ENCODE peak calls at places on chromosomes 1 and 21, in nine cellular contexts. One of them, this sample, is unnamed.

GRCh38 chr21:32978346-32979270 is 47.1 kb upstream of the OLIG2 start:
- DNase-seq in activated naive CD4-positive, alpha-beta T cell: no peak
- DNase-seq in GM10248: no peak
- DNase-seq in progenitor cell of endocrine pancreas: no peak
- DNase-seq in stimulated activated CD8-positive, alpha-beta memory T cell treated with anti-CD3 and anti-CD28 coated beads, Interleukin-12 subunit alpha, Interleukin-12 subunit beta, amount 100 ng/mL, for 4 hours: no peak
- DNase-seq in HTR-8/SVneo: no peak
- DNase-seq in amniotic epithelial cell: no peak
- DNase-seq in activated CD4-positive, alpha-beta T cell treated with anti-CD3 and anti-CD28 coated beads for 24 hours: no peak
- DNase-seq in LoVo: no peak
- DNase-seq in this sample: peak

GRCh38 chr1:232568331-232568852 is 61.5 kb downstream of the SIPA1L2 start:
- DNase-seq in activated CD4-positive, alpha-beta T cell treated with anti-CD3 and anti-CD28 coated beads for 24 hours: no peak
- DNase-seq in stimulated activated CD8-positive, alpha-beta memory T cell treated with anti-CD3 and anti-CD28 coated beads, Interleukin-12 subunit alpha, Interleukin-12 subunit beta, amount 100 ng/mL, for 4 hours: no peak
- DNase-seq in activated naive CD4-positive, alpha-beta T cell: no peak
- DNase-seq in amniotic epithelial cell: peak
- DNase-seq in HTR-8/SVneo: no peak
- DNase-seq in GM10248: no peak
- DNase-seq in progenitor cell of endocrine pancreas: no peak
- DNase-seq in LoVo: no peak
- DNase-seq in this sample: no peak

GRCh38 chr1:33010946-33011731 is 25.5 kb downstream of the AK2 start:
- DNase-seq in stimulated activated CD8-positive, alpha-beta memory T cell treated with anti-CD3 and anti-CD28 coated beads, Interleukin-12 subunit alpha, Interleukin-12 subunit beta, amount 100 ng/mL, for 4 hours: no peak
- DNase-seq in activated naive CD4-positive, alpha-beta T cell: no peak
- DNase-seq in activated CD4-positive, alpha-beta T cell treated with anti-CD3 and anti-CD28 coated beads for 24 hours: no peak
- DNase-seq in HTR-8/SVneo: no peak
- DNase-seq in amniotic epithelial cell: peak
- DNase-seq in GM10248: no peak
- DNase-seq in progenitor cell of endocrine pancreas: no peak
- DNase-seq in LoVo: no peak
- DNase-seq in this sample: no peak

GRCh38 chr1:94325379-94326302 is 88.3 kb upstream of the ARHGAP29 start:
- DNase-seq in progenitor cell of endocrine pancreas: no peak
- DNase-seq in amniotic epithelial cell: peak
- DNase-seq in activated CD4-positive, alpha-beta T cell treated with anti-CD3 and anti-CD28 coated beads for 24 hours: no peak
- DNase-seq in HTR-8/SVneo: peak
- DNase-seq in LoVo: peak
- DNase-seq in activated naive CD4-positive, alpha-beta T cell: no peak
- DNase-seq in GM10248: no peak
- DNase-seq in stimulated activated CD8-positive, alpha-beta memory T cell treated with anti-CD3 and anti-CD28 coated beads, Interleukin-12 subunit alpha, Interleukin-12 subunit beta, amount 100 ng/mL, for 4 hours: no peak
- DNase-seq in this sample: no peak

GRCh38 chr1:235018161-235018560 is 110.5 kb downstream of the TOMM20 start:
- DNase-seq in activated naive CD4-positive, alpha-beta T cell: no peak
- DNase-seq in GM10248: no peak
- DNase-seq in progenitor cell of endocrine pancreas: no peak
- DNase-seq in activated CD4-positive, alpha-beta T cell treated with anti-CD3 and anti-CD28 coated beads for 24 hours: no peak
- DNase-seq in LoVo: peak
- DNase-seq in stimulated activated CD8-positive, alpha-beta memory T cell treated with anti-CD3 and anti-CD28 coated beads, Interleukin-12 subunit alpha, Interleukin-12 subunit beta, amount 100 ng/mL, for 4 hours: no peak
- DNase-seq in amniotic epithelial cell: peak
- DNase-seq in HTR-8/SVneo: peak
- DNase-seq in this sample: no peak

GRCh38 chr1:154190550-154190949 is 1.4 kb downstream of the TPM3 start:
- DNase-seq in LoVo: no peak
- DNase-seq in HTR-8/SVneo: peak
- DNase-seq in progenitor cell of endocrine pancreas: no peak
- DNase-seq in activated CD4-positive, alpha-beta T cell treated with anti-CD3 and anti-CD28 coated beads for 24 hours: no peak
- DNase-seq in GM10248: no peak
- DNase-seq in activated naive CD4-positive, alpha-beta T cell: no peak
- DNase-seq in amniotic epithelial cell: peak
- DNase-seq in stimulated activated CD8-positive, alpha-beta memory T cell treated with anti-CD3 and anti-CD28 coated beads, Interleukin-12 subunit alpha, Interleukin-12 subunit beta, amount 100 ng/mL, for 4 hours: no peak
- DNase-seq in this sample: no peak

GRCh38 chr1:53629101-53629691 is 109.8 kb downstream of the GLIS1 start:
- DNase-seq in activated CD4-positive, alpha-beta T cell treated with anti-CD3 and anti-CD28 coated beads for 24 hours: no peak
- DNase-seq in activated naive CD4-positive, alpha-beta T cell: no peak
- DNase-seq in LoVo: no peak
- DNase-seq in GM10248: no peak
- DNase-seq in HTR-8/SVneo: no peak
- DNase-seq in progenitor cell of endocrine pancreas: peak
- DNase-seq in amniotic epithelial cell: no peak
- DNase-seq in stimulated activated CD8-positive, alpha-beta memory T cell treated with anti-CD3 and anti-CD28 coated beads, Interleukin-12 subunit alpha, Interleukin-12 subunit beta, amount 100 ng/mL, for 4 hours: no peak
- DNase-seq in this sample: no peak

GRCh38 chr1:150553392-150554085 is 4.3 kb downstream of the ADAMTSL4 start:
- DNase-seq in GM10248: no peak
- DNase-seq in amniotic epithelial cell: no peak
- DNase-seq in LoVo: no peak
- DNase-seq in HTR-8/SVneo: no peak
- DNase-seq in progenitor cell of endocrine pancreas: no peak
- DNase-seq in activated naive CD4-positive, alpha-beta T cell: no peak
- DNase-seq in stimulated activated CD8-positive, alpha-beta memory T cell treated with anti-CD3 and anti-CD28 coated beads, Interleukin-12 subunit alpha, Interleukin-12 subunit beta, amount 100 ng/mL, for 4 hours: no peak
- DNase-seq in activated CD4-positive, alpha-beta T cell treated with anti-CD3 and anti-CD28 coated beads for 24 hours: no peak
- DNase-seq in this sample: no peak

GRCh38 chr1:119083479-119083878 is 57.0 kb downstream of the WARS2 start:
- DNase-seq in activated CD4-positive, alpha-beta T cell treated with anti-CD3 and anti-CD28 coated beads for 24 hours: no peak
- DNase-seq in amniotic epithelial cell: no peak
- DNase-seq in LoVo: no peak
- DNase-seq in HTR-8/SVneo: no peak
- DNase-seq in stimulated activated CD8-positive, alpha-beta memory T cell treated with anti-CD3 and anti-CD28 coated beads, Interleukin-12 subunit alpha, Interleukin-12 subunit beta, amount 100 ng/mL, for 4 hours: no peak
- DNase-seq in GM10248: no peak
- DNase-seq in activated naive CD4-positive, alpha-beta T cell: no peak
- DNase-seq in progenitor cell of endocrine pancreas: no peak
- DNase-seq in this sample: no peak

GRCh38 chr1:226201029-226201593 is 14.6 kb upstream of the ACBD3 start:
- DNase-seq in amniotic epithelial cell: peak
- DNase-seq in activated CD4-positive, alpha-beta T cell treated with anti-CD3 and anti-CD28 coated beads for 24 hours: no peak
- DNase-seq in progenitor cell of endocrine pancreas: no peak
- DNase-seq in GM10248: peak
- DNase-seq in LoVo: no peak
- DNase-seq in stimulated activated CD8-positive, alpha-beta memory T cell treated with anti-CD3 and anti-CD28 coated beads, Interleukin-12 subunit alpha, Interleukin-12 subunit beta, amount 100 ng/mL, for 4 hours: no peak
- DNase-seq in HTR-8/SVneo: no peak
- DNase-seq in activated naive CD4-positive, alpha-beta T cell: no peak
- DNase-seq in this sample: no peak

GRCh38 chr1:37474051-37474696 is at the start of gene ZC3H12A:
- DNase-seq in activated naive CD4-positive, alpha-beta T cell: peak
- DNase-seq in LoVo: peak
- DNase-seq in HTR-8/SVneo: peak
- DNase-seq in amniotic epithelial cell: peak
- DNase-seq in progenitor cell of endocrine pancreas: peak
- DNase-seq in stimulated activated CD8-positive, alpha-beta memory T cell treated with anti-CD3 and anti-CD28 coated beads, Interleukin-12 subunit alpha, Interleukin-12 subunit beta, amount 100 ng/mL, for 4 hours: peak
- DNase-seq in activated CD4-positive, alpha-beta T cell treated with anti-CD3 and anti-CD28 coated beads for 24 hours: peak
- DNase-seq in GM10248: peak
- DNase-seq in this sample: peak

GRCh38 chr1:93907718-93908117 is 1.5 kb downstream of the GCLM start:
- DNase-seq in amniotic epithelial cell: peak
- DNase-seq in LoVo: no peak
- DNase-seq in activated naive CD4-positive, alpha-beta T cell: no peak
- DNase-seq in activated CD4-positive, alpha-beta T cell treated with anti-CD3 and anti-CD28 coated beads for 24 hours: no peak
- DNase-seq in stimulated activated CD8-positive, alpha-beta memory T cell treated with anti-CD3 and anti-CD28 coated beads, Interleukin-12 subunit alpha, Interleukin-12 subunit beta, amount 100 ng/mL, for 4 hours: no peak
- DNase-seq in GM10248: no peak
- DNase-seq in progenitor cell of endocrine pancreas: no peak
- DNase-seq in HTR-8/SVneo: peak
- DNase-seq in this sample: no peak

GRCh38 chr1:240611619-240612490 is at the start of gene GREM2:
- DNase-seq in stimulated activated CD8-positive, alpha-beta memory T cell treated with anti-CD3 and anti-CD28 coated beads, Interleukin-12 subunit alpha, Interleukin-12 subunit beta, amount 100 ng/mL, for 4 hours: peak
- DNase-seq in LoVo: peak
- DNase-seq in amniotic epithelial cell: peak
- DNase-seq in GM10248: peak
- DNase-seq in activated CD4-positive, alpha-beta T cell treated with anti-CD3 and anti-CD28 coated beads for 24 hours: peak
- DNase-seq in HTR-8/SVneo: peak
- DNase-seq in activated naive CD4-positive, alpha-beta T cell: peak
- DNase-seq in progenitor cell of endocrine pancreas: peak
- DNase-seq in this sample: peak

GRCh38 chr1:8212443-8212920 is 105.4 kb upstream of the SLC45A1 start:
- DNase-seq in progenitor cell of endocrine pancreas: no peak
- DNase-seq in activated CD4-positive, alpha-beta T cell treated with anti-CD3 and anti-CD28 coated beads for 24 hours: no peak
- DNase-seq in activated naive CD4-positive, alpha-beta T cell: no peak
- DNase-seq in stimulated activated CD8-positive, alpha-beta memory T cell treated with anti-CD3 and anti-CD28 coated beads, Interleukin-12 subunit alpha, Interleukin-12 subunit beta, amount 100 ng/mL, for 4 hours: no peak
- DNase-seq in amniotic epithelial cell: peak
- DNase-seq in HTR-8/SVneo: no peak
- DNase-seq in GM10248: no peak
- DNase-seq in LoVo: no peak
- DNase-seq in this sample: no peak

GRCh38 chr1:50959303-50959912 is 659 bp downstream of the FAF1 start:
- DNase-seq in LoVo: peak
- DNase-seq in HTR-8/SVneo: no peak
- DNase-seq in GM10248: peak
- DNase-seq in amniotic epithelial cell: peak
- DNase-seq in activated CD4-positive, alpha-beta T cell treated with anti-CD3 and anti-CD28 coated beads for 24 hours: no peak
- DNase-seq in activated naive CD4-positive, alpha-beta T cell: no peak
- DNase-seq in stimulated activated CD8-positive, alpha-beta memory T cell treated with anti-CD3 and anti-CD28 coated beads, Interleukin-12 subunit alpha, Interleukin-12 subunit beta, amount 100 ng/mL, for 4 hours: no peak
- DNase-seq in progenitor cell of endocrine pancreas: no peak
- DNase-seq in this sample: peak

GRCh38 chr21:38349111-38349746 is 92.4 kb downstream of the KCNJ15 start:
- DNase-seq in LoVo: no peak
- DNase-seq in activated CD4-positive, alpha-beta T cell treated with anti-CD3 and anti-CD28 coated beads for 24 hours: no peak
- DNase-seq in GM10248: no peak
- DNase-seq in progenitor cell of endocrine pancreas: no peak
- DNase-seq in HTR-8/SVneo: no peak
- DNase-seq in activated naive CD4-positive, alpha-beta T cell: no peak
- DNase-seq in amniotic epithelial cell: no peak
- DNase-seq in stimulated activated CD8-positive, alpha-beta memory T cell treated with anti-CD3 and anti-CD28 coated beads, Interleukin-12 subunit alpha, Interleukin-12 subunit beta, amount 100 ng/mL, for 4 hours: no peak
- DNase-seq in this sample: no peak

GRCh38 chr1:226438007-226438406 is 30.1 kb upstream of the PARP1 start:
- DNase-seq in activated CD4-positive, alpha-beta T cell treated with anti-CD3 and anti-CD28 coated beads for 24 hours: no peak
- DNase-seq in amniotic epithelial cell: peak
- DNase-seq in GM10248: no peak
- DNase-seq in LoVo: peak
- DNase-seq in stimulated activated CD8-positive, alpha-beta memory T cell treated with anti-CD3 and anti-CD28 coated beads, Interleukin-12 subunit alpha, Interleukin-12 subunit beta, amount 100 ng/mL, for 4 hours: no peak
- DNase-seq in progenitor cell of endocrine pancreas: no peak
- DNase-seq in activated naive CD4-positive, alpha-beta T cell: no peak
- DNase-seq in HTR-8/SVneo: no peak
- DNase-seq in this sample: no peak

GRCh38 chr1:226420328-226420727 is 12.4 kb upstream of the PARP1 start:
- DNase-seq in LoVo: no peak
- DNase-seq in activated naive CD4-positive, alpha-beta T cell: no peak
- DNase-seq in progenitor cell of endocrine pancreas: no peak
- DNase-seq in stimulated activated CD8-positive, alpha-beta memory T cell treated with anti-CD3 and anti-CD28 coated beads, Interleukin-12 subunit alpha, Interleukin-12 subunit beta, amount 100 ng/mL, for 4 hours: no peak
- DNase-seq in HTR-8/SVneo: no peak
- DNase-seq in amniotic epithelial cell: no peak
- DNase-seq in GM10248: no peak
- DNase-seq in activated CD4-positive, alpha-beta T cell treated with anti-CD3 and anti-CD28 coated beads for 24 hours: no peak
- DNase-seq in this sample: no peak

GRCh38 chr1:212512731-212513559 is 80.2 kb downstream of the NENF start:
- DNase-seq in activated CD4-positive, alpha-beta T cell treated with anti-CD3 and anti-CD28 coated beads for 24 hours: no peak
- DNase-seq in amniotic epithelial cell: peak
- DNase-seq in stimulated activated CD8-positive, alpha-beta memory T cell treated with anti-CD3 and anti-CD28 coated beads, Interleukin-12 subunit alpha, Interleukin-12 subunit beta, amount 100 ng/mL, for 4 hours: no peak
- DNase-seq in activated naive CD4-positive, alpha-beta T cell: no peak
- DNase-seq in GM10248: no peak
- DNase-seq in HTR-8/SVneo: peak
- DNase-seq in progenitor cell of endocrine pancreas: no peak
- DNase-seq in LoVo: peak
- DNase-seq in this sample: no peak

GRCh38 chr1:226875641-226876295 is 5.4 kb downstream of the PSEN2 start:
- DNase-seq in amniotic epithelial cell: peak
- DNase-seq in LoVo: peak
- DNase-seq in HTR-8/SVneo: peak
- DNase-seq in activated naive CD4-positive, alpha-beta T cell: no peak
- DNase-seq in GM10248: no peak
- DNase-seq in stimulated activated CD8-positive, alpha-beta memory T cell treated with anti-CD3 and anti-CD28 coated beads, Interleukin-12 subunit alpha, Interleukin-12 subunit beta, amount 100 ng/mL, for 4 hours: no peak
- DNase-seq in progenitor cell of endocrine pancreas: no peak
- DNase-seq in activated CD4-positive, alpha-beta T cell treated with anti-CD3 and anti-CD28 coated beads for 24 hours: no peak
- DNase-seq in this sample: peak

GRCh38 chr1:242405947-242406346 is 118.5 kb downstream of the PLD5 start:
- DNase-seq in activated naive CD4-positive, alpha-beta T cell: no peak
- DNase-seq in progenitor cell of endocrine pancreas: no peak
- DNase-seq in HTR-8/SVneo: no peak
- DNase-seq in amniotic epithelial cell: no peak
- DNase-seq in activated CD4-positive, alpha-beta T cell treated with anti-CD3 and anti-CD28 coated beads for 24 hours: no peak
- DNase-seq in LoVo: no peak
- DNase-seq in GM10248: no peak
- DNase-seq in stimulated activated CD8-positive, alpha-beta memory T cell treated with anti-CD3 and anti-CD28 coated beads, Interleukin-12 subunit alpha, Interleukin-12 subunit beta, amount 100 ng/mL, for 4 hours: no peak
- DNase-seq in this sample: no peak

GRCh38 chr1:94101613-94101940 is 19.4 kb downstream of the ABCA4 start:
- DNase-seq in activated naive CD4-positive, alpha-beta T cell: no peak
- DNase-seq in HTR-8/SVneo: no peak
- DNase-seq in amniotic epithelial cell: peak
- DNase-seq in activated CD4-positive, alpha-beta T cell treated with anti-CD3 and anti-CD28 coated beads for 24 hours: no peak
- DNase-seq in GM10248: no peak
- DNase-seq in stimulated activated CD8-positive, alpha-beta memory T cell treated with anti-CD3 and anti-CD28 coated beads, Interleukin-12 subunit alpha, Interleukin-12 subunit beta, amount 100 ng/mL, for 4 hours: no peak
- DNase-seq in progenitor cell of endocrine pancreas: no peak
- DNase-seq in LoVo: no peak
- DNase-seq in this sample: no peak

GRCh38 chr1:3629561-3630160 is 4.8 kb downstream of the TPRG1L start:
- DNase-seq in activated CD4-positive, alpha-beta T cell treated with anti-CD3 and anti-CD28 coated beads for 24 hours: no peak
- DNase-seq in HTR-8/SVneo: no peak
- DNase-seq in activated naive CD4-positive, alpha-beta T cell: no peak
- DNase-seq in LoVo: no peak
- DNase-seq in amniotic epithelial cell: no peak
- DNase-seq in stimulated activated CD8-positive, alpha-beta memory T cell treated with anti-CD3 and anti-CD28 coated beads, Interleukin-12 subunit alpha, Interleukin-12 subunit beta, amount 100 ng/mL, for 4 hours: no peak
- DNase-seq in progenitor cell of endocrine pancreas: no peak
- DNase-seq in GM10248: no peak
- DNase-seq in this sample: no peak

GRCh38 chr21:38280446-38280845 is 23.7 kb downstream of the KCNJ15 start:
- DNase-seq in LoVo: no peak
- DNase-seq in activated naive CD4-positive, alpha-beta T cell: no peak
- DNase-seq in activated CD4-positive, alpha-beta T cell treated with anti-CD3 and anti-CD28 coated beads for 24 hours: no peak
- DNase-seq in stimulated activated CD8-positive, alpha-beta memory T cell treated with anti-CD3 and anti-CD28 coated beads, Interleukin-12 subunit alpha, Interleukin-12 subunit beta, amount 100 ng/mL, for 4 hours: no peak
- DNase-seq in HTR-8/SVneo: no peak
- DNase-seq in GM10248: no peak
- DNase-seq in amniotic epithelial cell: peak
- DNase-seq in progenitor cell of endocrine pancreas: no peak
- DNase-seq in this sample: no peak

GRCh38 chr1:13860023-13860422 is 160.0 kb downstream of the PRDM2 start:
- DNase-seq in stimulated activated CD8-positive, alpha-beta memory T cell treated with anti-CD3 and anti-CD28 coated beads, Interleukin-12 subunit alpha, Interleukin-12 subunit beta, amount 100 ng/mL, for 4 hours: no peak
- DNase-seq in activated naive CD4-positive, alpha-beta T cell: no peak
- DNase-seq in LoVo: peak
- DNase-seq in activated CD4-positive, alpha-beta T cell treated with anti-CD3 and anti-CD28 coated beads for 24 hours: no peak
- DNase-seq in HTR-8/SVneo: no peak
- DNase-seq in GM10248: no peak
- DNase-seq in amniotic epithelial cell: no peak
- DNase-seq in progenitor cell of endocrine pancreas: no peak
- DNase-seq in this sample: no peak

GRCh38 chr1:193264313-193265065 is 78.1 kb upstream of the B3GALT2 start:
- DNase-seq in activated naive CD4-positive, alpha-beta T cell: no peak
- DNase-seq in stimulated activated CD8-positive, alpha-beta memory T cell treated with anti-CD3 and anti-CD28 coated beads, Interleukin-12 subunit alpha, Interleukin-12 subunit beta, amount 100 ng/mL, for 4 hours: no peak
- DNase-seq in progenitor cell of endocrine pancreas: no peak
- DNase-seq in activated CD4-positive, alpha-beta T cell treated with anti-CD3 and anti-CD28 coated beads for 24 hours: no peak
- DNase-seq in LoVo: no peak
- DNase-seq in GM10248: no peak
- DNase-seq in HTR-8/SVneo: no peak
- DNase-seq in amniotic epithelial cell: peak
- DNase-seq in this sample: no peak

This sample was measured in upper lobe of left lung.